ENCODE peak calls at places on chromosomes 16 and 17, in ten cellular contexts. One of them, this sample, is unnamed.

GRCh38 chr16:58010886-58011285 is 9.7 kb downstream of the USB1 start:
- DNase-seq in Peyer's patch: no peak
- DNase-seq in fibroblast of lung: no peak
- DNase-seq in lower leg skin: no peak
- DNase-seq in adrenal gland: no peak
- DNase-seq in cardiac muscle cell: no peak
- DNase-seq in foreskin fibroblast: no peak
- DNase-seq in heart left ventricle: no peak
- DNase-seq in psoas muscle: no peak
- DNase-seq in IMR-90: no peak
- DNase-seq in this sample: no peak

GRCh38 chr17:45428954-45429337 is 3.7 kb downstream of the ARHGAP27 start:
- DNase-seq in Peyer's patch: no peak
- DNase-seq in fibroblast of lung: no peak
- DNase-seq in lower leg skin: no peak
- DNase-seq in adrenal gland: no peak
- DNase-seq in cardiac muscle cell: no peak
- DNase-seq in foreskin fibroblast: no peak
- DNase-seq in heart left ventricle: no peak
- DNase-seq in psoas muscle: no peak
- DNase-seq in IMR-90: no peak
- DNase-seq in this sample: no peak

GRCh38 chr17:10614536-10615155 is 42.5 kb downstream of the MYH3 start:
- DNase-seq in Peyer's patch: peak
- DNase-seq in fibroblast of lung: peak
- DNase-seq in lower leg skin: no peak
- DNase-seq in adrenal gland: no peak
- DNase-seq in cardiac muscle cell: peak
- DNase-seq in foreskin fibroblast: peak
- DNase-seq in heart left ventricle: no peak
- DNase-seq in psoas muscle: peak
- DNase-seq in IMR-90: peak
- DNase-seq in this sample: peak

GRCh38 chr17:3772764-3773163 is 28.2 kb downstream of the ITGAE start:
- DNase-seq in Peyer's patch: no peak
- DNase-seq in fibroblast of lung: no peak
- DNase-seq in lower leg skin: no peak
- DNase-seq in adrenal gland: no peak
- DNase-seq in cardiac muscle cell: no peak
- DNase-seq in foreskin fibroblast: no peak
- DNase-seq in heart left ventricle: no peak
- DNase-seq in psoas muscle: no peak
- DNase-seq in IMR-90: no peak
- DNase-seq in this sample: no peak

GRCh38 chr16:29192329-29193247 is 207.7 kb downstream of the LAT start:
- DNase-seq in Peyer's patch: peak
- DNase-seq in fibroblast of lung: no peak
- DNase-seq in lower leg skin: no peak
- DNase-seq in adrenal gland: peak
- DNase-seq in cardiac muscle cell: no peak
- DNase-seq in foreskin fibroblast: no peak
- DNase-seq in heart left ventricle: no peak
- DNase-seq in psoas muscle: no peak
- DNase-seq in IMR-90: no peak
- DNase-seq in this sample: no peak

GRCh38 chr16:67562918-67563707 is 787 bp downstream of the CTCF start:
- DNase-seq in Peyer's patch: peak
- DNase-seq in fibroblast of lung: peak
- DNase-seq in lower leg skin: no peak
- DNase-seq in adrenal gland: peak
- DNase-seq in cardiac muscle cell: peak
- DNase-seq in foreskin fibroblast: peak
- DNase-seq in heart left ventricle: peak
- DNase-seq in psoas muscle: peak
- DNase-seq in IMR-90: peak
- DNase-seq in this sample: peak

GRCh38 chr16:69741519-69741918 is 13.2 kb downstream of the NOB1 start:
- DNase-seq in Peyer's patch: no peak
- DNase-seq in fibroblast of lung: peak
- DNase-seq in lower leg skin: no peak
- DNase-seq in adrenal gland: no peak
- DNase-seq in cardiac muscle cell: no peak
- DNase-seq in foreskin fibroblast: peak
- DNase-seq in heart left ventricle: no peak
- DNase-seq in psoas muscle: no peak
- DNase-seq in IMR-90: peak
- DNase-seq in this sample: peak

GRCh38 chr16:4688674-4689045 is 4.7 kb upstream of the NUDT16L1 start:
- DNase-seq in Peyer's patch: no peak
- DNase-seq in fibroblast of lung: no peak
- DNase-seq in lower leg skin: no peak
- DNase-seq in adrenal gland: peak
- DNase-seq in cardiac muscle cell: no peak
- DNase-seq in foreskin fibroblast: no peak
- DNase-seq in heart left ventricle: peak
- DNase-seq in psoas muscle: no peak
- DNase-seq in IMR-90: no peak
- DNase-seq in this sample: no peak

GRCh38 chr16:51938861-51939260 is 608.1 kb downstream of the TOX3 start:
- DNase-seq in Peyer's patch: no peak
- DNase-seq in fibroblast of lung: no peak
- DNase-seq in lower leg skin: peak
- DNase-seq in adrenal gland: no peak
- DNase-seq in cardiac muscle cell: no peak
- DNase-seq in foreskin fibroblast: no peak
- DNase-seq in heart left ventricle: no peak
- DNase-seq in psoas muscle: no peak
- DNase-seq in IMR-90: no peak
- DNase-seq in this sample: no peak

GRCh38 chr16:55668337-55669281 is 12.8 kb downstream of the SLC6A2 start:
- DNase-seq in Peyer's patch: no peak
- DNase-seq in fibroblast of lung: peak
- DNase-seq in lower leg skin: peak
- DNase-seq in adrenal gland: no peak
- DNase-seq in cardiac muscle cell: no peak
- DNase-seq in foreskin fibroblast: peak
- DNase-seq in heart left ventricle: no peak
- DNase-seq in psoas muscle: peak
- DNase-seq in IMR-90: peak
- DNase-seq in this sample: peak

GRCh38 chr16:87096746-87097145 is 220.4 kb downstream of the C16orf95 start:
- DNase-seq in Peyer's patch: no peak
- DNase-seq in fibroblast of lung: no peak
- DNase-seq in lower leg skin: no peak
- DNase-seq in adrenal gland: no peak
- DNase-seq in cardiac muscle cell: no peak
- DNase-seq in foreskin fibroblast: no peak
- DNase-seq in heart left ventricle: no peak
- DNase-seq in psoas muscle: no peak
- DNase-seq in IMR-90: no peak
- DNase-seq in this sample: no peak

GRCh38 chr17:66629762-66630161 is 205.2 kb upstream of the CACNG5 start:
- DNase-seq in Peyer's patch: no peak
- DNase-seq in fibroblast of lung: no peak
- DNase-seq in lower leg skin: no peak
- DNase-seq in adrenal gland: no peak
- DNase-seq in cardiac muscle cell: no peak
- DNase-seq in foreskin fibroblast: no peak
- DNase-seq in heart left ventricle: no peak
- DNase-seq in psoas muscle: no peak
- DNase-seq in IMR-90: no peak
- DNase-seq in this sample: no peak

GRCh38 chr17:66630379-66630778 is 204.5 kb upstream of the CACNG5 start:
- DNase-seq in Peyer's patch: no peak
- DNase-seq in fibroblast of lung: no peak
- DNase-seq in lower leg skin: no peak
- DNase-seq in adrenal gland: no peak
- DNase-seq in cardiac muscle cell: no peak
- DNase-seq in foreskin fibroblast: no peak
- DNase-seq in heart left ventricle: no peak
- DNase-seq in psoas muscle: no peak
- DNase-seq in IMR-90: no peak
- DNase-seq in this sample: no peak

GRCh38 chr17:66620528-66620927 is 214.4 kb upstream of the CACNG5 start:
- DNase-seq in Peyer's patch: no peak
- DNase-seq in fibroblast of lung: peak
- DNase-seq in lower leg skin: no peak
- DNase-seq in adrenal gland: no peak
- DNase-seq in cardiac muscle cell: no peak
- DNase-seq in foreskin fibroblast: peak
- DNase-seq in heart left ventricle: no peak
- DNase-seq in psoas muscle: no peak
- DNase-seq in IMR-90: peak
- DNase-seq in this sample: no peak

GRCh38 chr17:66627985-66628384 is 206.9 kb upstream of the CACNG5 start:
- DNase-seq in Peyer's patch: no peak
- DNase-seq in fibroblast of lung: peak
- DNase-seq in lower leg skin: no peak
- DNase-seq in adrenal gland: no peak
- DNase-seq in cardiac muscle cell: peak
- DNase-seq in foreskin fibroblast: peak
- DNase-seq in heart left ventricle: no peak
- DNase-seq in psoas muscle: no peak
- DNase-seq in IMR-90: no peak
- DNase-seq in this sample: no peak

DNA sequence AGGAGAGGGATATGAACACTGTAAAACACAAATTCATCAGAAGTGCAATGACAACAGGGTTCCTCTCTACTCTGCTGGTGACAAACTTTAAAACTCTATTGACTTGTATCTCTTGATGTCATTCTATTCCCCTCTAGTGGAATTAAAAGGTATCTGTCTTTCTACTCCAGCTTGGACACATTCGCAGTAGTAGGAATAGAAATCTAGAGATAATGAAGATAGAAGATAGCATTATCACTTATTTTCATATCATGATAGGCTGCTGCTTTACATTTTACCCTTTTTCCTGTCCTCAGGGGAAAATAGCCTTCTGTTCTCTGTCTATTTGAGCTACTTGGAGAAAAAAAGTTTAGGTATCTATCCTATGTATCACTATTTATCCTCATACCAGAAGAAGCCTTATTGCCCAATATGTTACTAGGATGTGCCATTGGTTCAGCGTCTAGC is 209.6 kb upstream of the CACNG5 start:
- DNase-seq in Peyer's patch: no peak
- DNase-seq in fibroblast of lung: peak
- DNase-seq in lower leg skin: no peak
- DNase-seq in adrenal gland: no peak
- DNase-seq in cardiac muscle cell: no peak
- DNase-seq in foreskin fibroblast: peak
- DNase-seq in heart left ventricle: no peak
- DNase-seq in psoas muscle: no peak
- DNase-seq in IMR-90: peak
- DNase-seq in this sample: peak
- TF ChIP-seq CTCF in Peyer's patch: no peak
- TF ChIP-seq CTCF in fibroblast of lung: peak
- TF ChIP-seq CTCF in lower leg skin: no peak
- TF ChIP-seq CTCF in adrenal gland: peak
- TF ChIP-seq CTCF in cardiac muscle cell: peak
- TF ChIP-seq CTCF in foreskin fibroblast: peak
- TF ChIP-seq CTCF in heart left ventricle: peak
- TF ChIP-seq CTCF in psoas muscle: peak
- TF ChIP-seq CTCF in IMR-90: peak
- TF ChIP-seq CTCF in this sample: peak

DNA sequence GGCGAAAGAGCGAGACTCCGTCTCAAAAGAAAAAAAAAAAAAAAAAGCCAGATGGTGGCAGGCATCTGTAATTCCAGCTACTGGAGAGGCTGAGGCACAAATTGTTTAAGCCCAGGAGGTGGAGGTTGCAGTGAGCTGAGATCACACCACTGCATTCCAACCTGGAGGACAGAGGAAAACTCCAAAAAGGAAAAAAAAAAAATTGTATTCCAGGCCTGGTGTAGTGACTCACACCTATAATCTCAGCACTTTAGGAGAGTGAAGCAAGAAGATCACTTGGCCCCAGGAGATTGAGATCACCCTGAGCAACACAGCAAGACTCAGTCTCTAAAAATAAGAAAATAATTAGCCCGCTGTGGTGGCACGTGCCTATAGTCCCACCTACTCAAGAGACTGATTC is 20.1 kb downstream of the HBQ1 start:
- DNase-seq in Peyer's patch: no peak
- DNase-seq in fibroblast of lung: peak
- DNase-seq in lower leg skin: no peak
- DNase-seq in adrenal gland: no peak
- DNase-seq in cardiac muscle cell: no peak
- DNase-seq in foreskin fibroblast: peak
- DNase-seq in heart left ventricle: no peak
- DNase-seq in psoas muscle: no peak
- DNase-seq in IMR-90: peak
- DNase-seq in this sample: peak
- H3K4me3 ChIP-seq in Peyer's patch: no peak
- H3K4me3 ChIP-seq in fibroblast of lung: no peak
- H3K4me3 ChIP-seq in lower leg skin: no peak
- H3K4me3 ChIP-seq in adrenal gland: no peak
- H3K4me3 ChIP-seq in cardiac muscle cell: no peak
- H3K4me3 ChIP-seq in foreskin fibroblast: no peak
- H3K4me3 ChIP-seq in heart left ventricle: no peak
- H3K4me3 ChIP-seq in psoas muscle: no peak
- H3K4me3 ChIP-seq in IMR-90: no peak
- H3K4me3 ChIP-seq in this sample: no peak

GRCh38 chr16:11497329-11497805 is 89.4 kb downstream of the LITAF start:
- DNase-seq in Peyer's patch: peak
- DNase-seq in fibroblast of lung: peak
- DNase-seq in lower leg skin: peak
- DNase-seq in adrenal gland: peak
- DNase-seq in cardiac muscle cell: peak
- DNase-seq in foreskin fibroblast: peak
- DNase-seq in heart left ventricle: peak
- DNase-seq in psoas muscle: peak
- DNase-seq in IMR-90: peak
- DNase-seq in this sample: peak
- TF ChIP-seq CTCF in Peyer's patch: no peak
- TF ChIP-seq CTCF in fibroblast of lung: no peak
- TF ChIP-seq CTCF in lower leg skin: no peak
- TF ChIP-seq CTCF in adrenal gland: peak
- TF ChIP-seq CTCF in cardiac muscle cell: peak
- TF ChIP-seq CTCF in foreskin fibroblast: no peak
- TF ChIP-seq CTCF in heart left ventricle: peak
- TF ChIP-seq CTCF in psoas muscle: no peak
- TF ChIP-seq CTCF in IMR-90: peak
- TF ChIP-seq CTCF in this sample: peak

DNA sequence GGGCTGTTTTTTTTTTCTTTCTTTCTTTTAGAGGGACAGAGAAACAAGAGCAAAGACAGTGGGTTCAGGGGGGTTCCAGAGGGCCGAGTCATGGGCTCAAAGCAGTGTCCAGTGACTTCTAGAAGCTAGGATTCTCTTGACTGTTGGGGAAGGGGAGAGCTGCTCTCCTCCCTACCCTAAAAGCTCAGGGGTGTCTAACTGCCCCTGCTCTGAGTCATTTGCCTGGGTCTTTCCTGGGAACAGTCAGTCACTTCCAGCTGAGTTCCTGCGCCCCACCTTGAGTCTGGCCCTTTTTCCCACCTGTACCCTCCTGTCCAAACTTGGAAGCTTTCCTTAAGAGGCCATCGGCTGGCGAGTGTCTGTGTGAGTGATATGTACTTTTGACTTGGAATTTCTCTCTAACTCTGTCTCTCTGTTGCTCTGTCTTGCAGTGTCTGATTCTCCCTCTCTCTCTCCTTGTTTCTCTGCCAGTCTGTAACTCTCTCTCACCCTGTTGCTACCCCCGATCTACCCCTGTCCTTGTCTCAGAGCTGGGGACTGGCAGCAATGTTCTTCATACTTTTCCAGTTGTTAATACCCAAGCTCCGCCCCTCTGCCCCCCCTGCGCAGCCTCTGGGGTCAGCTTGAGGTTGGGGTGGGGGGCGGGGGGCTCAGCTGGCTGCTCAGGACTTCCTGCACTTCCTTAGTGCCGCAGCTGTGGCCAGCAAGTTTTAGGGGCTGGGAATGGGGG is 2.4 kb downstream of the THRA start:
- DNase-seq in Peyer's patch: no peak
- DNase-seq in fibroblast of lung: peak
- DNase-seq in lower leg skin: no peak
- DNase-seq in adrenal gland: no peak
- DNase-seq in cardiac muscle cell: peak
- DNase-seq in foreskin fibroblast: peak
- DNase-seq in heart left ventricle: peak
- DNase-seq in psoas muscle: no peak
- DNase-seq in IMR-90: peak
- DNase-seq in this sample: peak
- H3K4me3 ChIP-seq in Peyer's patch: no peak
- H3K4me3 ChIP-seq in fibroblast of lung: peak
- H3K4me3 ChIP-seq in lower leg skin: no peak
- H3K4me3 ChIP-seq in adrenal gland: peak
- H3K4me3 ChIP-seq in cardiac muscle cell: peak
- H3K4me3 ChIP-seq in foreskin fibroblast: peak
- H3K4me3 ChIP-seq in heart left ventricle: peak
- H3K4me3 ChIP-seq in psoas muscle: peak
- H3K4me3 ChIP-seq in IMR-90: peak
- H3K4me3 ChIP-seq in this sample: peak